ENCODE peak calls at places on chromosomes 2 and 18, in five cellular contexts. One of them, this sample, is unnamed.

GRCh38 chr2:21253311-21254027 is 129.7 kb downstream of the TDRD15 start:
- DNase-seq in heart left ventricle: no peak
- DNase-seq in AG04450: no peak
- DNase-seq in GM23338: no peak
- DNase-seq in effector memory CD4-positive, alpha-beta T cell: no peak
- DNase-seq in this sample: no peak

GRCh38 chr2:74671479-74671878 is 17.4 kb downstream of the SEMA4F start:
- DNase-seq in AG04450: no peak
- DNase-seq in effector memory CD4-positive, alpha-beta T cell: no peak
- DNase-seq in GM23338: no peak
- DNase-seq in heart left ventricle: no peak
- DNase-seq in this sample: no peak

GRCh38 chr18:23386317-23386716 is 66.8 kb upstream of the RIOK3 start:
- DNase-seq in GM23338: no peak
- DNase-seq in AG04450: no peak
- DNase-seq in effector memory CD4-positive, alpha-beta T cell: no peak
- DNase-seq in heart left ventricle: no peak
- DNase-seq in this sample: no peak

GRCh38 chr18:50973367-50974126 is 5.7 kb downstream of the ELAC1 start:
- DNase-seq in effector memory CD4-positive, alpha-beta T cell: no peak
- DNase-seq in heart left ventricle: no peak
- DNase-seq in AG04450: no peak
- DNase-seq in GM23338: no peak
- DNase-seq in this sample: no peak

GRCh38 chr18:59846814-59847490 is 52.8 kb upstream of the PMAIP1 start:
- DNase-seq in effector memory CD4-positive, alpha-beta T cell: no peak
- DNase-seq in AG04450: peak
- DNase-seq in heart left ventricle: no peak
- DNase-seq in GM23338: peak
- DNase-seq in this sample: no peak

GRCh38 chr2:151840216-151840691 is 12.0 kb upstream of the ARL5A start:
- DNase-seq in heart left ventricle: no peak
- DNase-seq in GM23338: no peak
- DNase-seq in effector memory CD4-positive, alpha-beta T cell: no peak
- DNase-seq in AG04450: no peak
- DNase-seq in this sample: no peak

GRCh38 chr2:148675708-148676107 is 31.2 kb downstream of the EPC2 start:
- DNase-seq in AG04450: no peak
- DNase-seq in heart left ventricle: no peak
- DNase-seq in GM23338: no peak
- DNase-seq in effector memory CD4-positive, alpha-beta T cell: no peak
- DNase-seq in this sample: no peak

GRCh38 chr2:9739508-9739907 is 103.8 kb upstream of the TAF1B start:
- DNase-seq in GM23338: no peak
- DNase-seq in effector memory CD4-positive, alpha-beta T cell: no peak
- DNase-seq in AG04450: no peak
- DNase-seq in heart left ventricle: peak
- DNase-seq in this sample: peak

GRCh38 chr2:235132641-235133040 is 180.8 kb downstream of the SH3BP4 start:
- DNase-seq in AG04450: no peak
- DNase-seq in effector memory CD4-positive, alpha-beta T cell: no peak
- DNase-seq in heart left ventricle: no peak
- DNase-seq in GM23338: no peak
- DNase-seq in this sample: no peak

GRCh38 chr2:113131343-113131933 is 4.0 kb downstream of the IL1RN start:
- DNase-seq in GM23338: no peak
- DNase-seq in AG04450: no peak
- DNase-seq in heart left ventricle: no peak
- DNase-seq in effector memory CD4-positive, alpha-beta T cell: no peak
- DNase-seq in this sample: no peak

GRCh38 chr18:79863946-79864725 is 66.4 kb downstream of the KCNG2 start:
- DNase-seq in heart left ventricle: no peak
- DNase-seq in effector memory CD4-positive, alpha-beta T cell: no peak
- DNase-seq in AG04450: no peak
- DNase-seq in GM23338: peak
- DNase-seq in this sample: no peak

GRCh38 chr2:181281206-181281832 is 175.9 kb upstream of the ITGA4 start:
- DNase-seq in GM23338: no peak
- DNase-seq in AG04450: no peak
- DNase-seq in effector memory CD4-positive, alpha-beta T cell: no peak
- DNase-seq in heart left ventricle: no peak
- DNase-seq in this sample: no peak

GRCh38 chr18:7568426-7568825 is 1.3 kb downstream of the PTPRM start:
- DNase-seq in GM23338: peak
- DNase-seq in effector memory CD4-positive, alpha-beta T cell: no peak
- DNase-seq in AG04450: no peak
- DNase-seq in heart left ventricle: peak
- DNase-seq in this sample: no peak

GRCh38 chr18:35571138-35571537 is 10.4 kb upstream of the GALNT1 start:
- DNase-seq in effector memory CD4-positive, alpha-beta T cell: no peak
- DNase-seq in GM23338: no peak
- DNase-seq in AG04450: no peak
- DNase-seq in heart left ventricle: no peak
- DNase-seq in this sample: no peak

GRCh38 chr2:207385076-207385475 is 144.7 kb upstream of the CREB1 start:
- DNase-seq in AG04450: no peak
- DNase-seq in GM23338: peak
- DNase-seq in heart left ventricle: no peak
- DNase-seq in effector memory CD4-positive, alpha-beta T cell: no peak
- DNase-seq in this sample: no peak

GRCh38 chr18:72868666-72869661 is 1.2 kb upstream of the NETO1 start:
- DNase-seq in GM23338: peak
- DNase-seq in AG04450: no peak
- DNase-seq in heart left ventricle: no peak
- DNase-seq in effector memory CD4-positive, alpha-beta T cell: no peak
- DNase-seq in this sample: no peak

GRCh38 chr2:17442334-17442733 is 75.9 kb downstream of the RAD51AP2 start:
- DNase-seq in effector memory CD4-positive, alpha-beta T cell: no peak
- DNase-seq in heart left ventricle: no peak
- DNase-seq in AG04450: no peak
- DNase-seq in GM23338: no peak
- DNase-seq in this sample: no peak

GRCh38 chr2:103785432-103785831 is 1023.6 kb downstream of the TMEM182 start:
- DNase-seq in heart left ventricle: no peak
- DNase-seq in GM23338: peak
- DNase-seq in effector memory CD4-positive, alpha-beta T cell: no peak
- DNase-seq in AG04450: no peak
- DNase-seq in this sample: no peak

GRCh38 chr18:13562494-13563029 is 163.8 kb downstream of the FAM210A start:
- DNase-seq in GM23338: no peak
- DNase-seq in AG04450: no peak
- DNase-seq in effector memory CD4-positive, alpha-beta T cell: no peak
- DNase-seq in heart left ventricle: no peak
- DNase-seq in this sample: no peak

GRCh38 chr2:174829550-174829949 is 65.3 kb upstream of the CHRNA1 start:
- DNase-seq in effector memory CD4-positive, alpha-beta T cell: no peak
- DNase-seq in AG04450: no peak
- DNase-seq in GM23338: no peak
- DNase-seq in heart left ventricle: no peak
- DNase-seq in this sample: no peak

GRCh38 chr2:144597894-144598593 is 78.1 kb upstream of the ZEB2 start:
- DNase-seq in effector memory CD4-positive, alpha-beta T cell: no peak
- DNase-seq in AG04450: no peak
- DNase-seq in GM23338: no peak
- DNase-seq in heart left ventricle: no peak
- DNase-seq in this sample: no peak

GRCh38 chr2:144595686-144596073 is 75.8 kb upstream of the ZEB2 start:
- DNase-seq in effector memory CD4-positive, alpha-beta T cell: no peak
- DNase-seq in GM23338: no peak
- DNase-seq in AG04450: no peak
- DNase-seq in heart left ventricle: no peak
- DNase-seq in this sample: no peak

GRCh38 chr2:144598906-144599305 is 79.0 kb upstream of the ZEB2 start:
- DNase-seq in GM23338: no peak
- DNase-seq in effector memory CD4-positive, alpha-beta T cell: no peak
- DNase-seq in AG04450: no peak
- DNase-seq in heart left ventricle: no peak
- DNase-seq in this sample: no peak

GRCh38 chr2:144595279-144595678 is 75.4 kb upstream of the ZEB2 start:
- DNase-seq in effector memory CD4-positive, alpha-beta T cell: no peak
- DNase-seq in AG04450: no peak
- DNase-seq in GM23338: no peak
- DNase-seq in heart left ventricle: no peak
- DNase-seq in this sample: no peak

GRCh38 chr2:144596074-144596871 is 76.4 kb upstream of the ZEB2 start:
- DNase-seq in AG04450: peak
- DNase-seq in effector memory CD4-positive, alpha-beta T cell: no peak
- DNase-seq in heart left ventricle: no peak
- DNase-seq in GM23338: peak
- DNase-seq in this sample: no peak
- H3K27ac ChIP-seq in AG04450: no peak
- H3K27ac ChIP-seq in effector memory CD4-positive, alpha-beta T cell: no peak
- H3K27ac ChIP-seq in heart left ventricle: no peak
- H3K27ac ChIP-seq in GM23338: no peak
- H3K27ac ChIP-seq in this sample: no peak

DNA sequence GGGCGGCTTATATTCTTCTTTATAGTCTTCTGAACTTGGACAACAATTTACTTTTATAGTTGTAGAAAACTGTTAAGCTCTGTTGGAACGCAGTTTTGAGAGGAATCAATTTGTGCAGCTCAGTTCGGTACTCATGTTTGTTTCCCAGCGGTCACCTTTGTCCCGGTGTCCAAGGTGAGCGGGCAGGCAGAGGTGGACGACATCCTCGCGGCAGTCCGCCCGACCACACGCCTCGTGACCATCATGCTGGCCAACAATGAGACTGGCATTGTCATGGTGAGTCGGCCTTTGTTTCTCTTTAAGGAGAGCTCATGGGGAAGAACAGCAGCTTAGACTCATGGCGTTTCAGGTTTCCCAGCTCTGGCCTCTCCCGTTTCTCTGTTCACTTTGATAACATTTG is 18.6 kb upstream of the ESPNL start:
- DNase-seq in AG04450: no peak
- DNase-seq in heart left ventricle: no peak
- DNase-seq in effector memory CD4-positive, alpha-beta T cell: no peak
- DNase-seq in GM23338: no peak
- DNase-seq in this sample: no peak
- H3K27ac ChIP-seq in AG04450: no peak
- H3K27ac ChIP-seq in heart left ventricle: no peak
- H3K27ac ChIP-seq in effector memory CD4-positive, alpha-beta T cell: no peak
- H3K27ac ChIP-seq in GM23338: no peak
- H3K27ac ChIP-seq in this sample: no peak

GRCh38 chr2:36653967-36654694 is 42.4 kb upstream of the VIT start:
- DNase-seq in heart left ventricle: no peak
- DNase-seq in AG04450: no peak
- DNase-seq in effector memory CD4-positive, alpha-beta T cell: no peak
- DNase-seq in GM23338: no peak
- DNase-seq in this sample: no peak

GRCh38 chr2:36658277-36658748 is 38.2 kb upstream of the VIT start:
- DNase-seq in effector memory CD4-positive, alpha-beta T cell: no peak
- DNase-seq in GM23338: no peak
- DNase-seq in AG04450: no peak
- DNase-seq in heart left ventricle: no peak
- DNase-seq in this sample: no peak

GRCh38 chr2:36653155-36653554 is 43.4 kb upstream of the VIT start:
- DNase-seq in effector memory CD4-positive, alpha-beta T cell: no peak
- DNase-seq in GM23338: no peak
- DNase-seq in AG04450: no peak
- DNase-seq in heart left ventricle: no peak
- DNase-seq in this sample: no peak

GRCh38 chr2:36657703-36658102 is 38.8 kb upstream of the VIT start:
- DNase-seq in effector memory CD4-positive, alpha-beta T cell: no peak
- DNase-seq in AG04450: no peak
- DNase-seq in GM23338: no peak
- DNase-seq in heart left ventricle: no peak
- DNase-seq in this sample: no peak

DNA sequence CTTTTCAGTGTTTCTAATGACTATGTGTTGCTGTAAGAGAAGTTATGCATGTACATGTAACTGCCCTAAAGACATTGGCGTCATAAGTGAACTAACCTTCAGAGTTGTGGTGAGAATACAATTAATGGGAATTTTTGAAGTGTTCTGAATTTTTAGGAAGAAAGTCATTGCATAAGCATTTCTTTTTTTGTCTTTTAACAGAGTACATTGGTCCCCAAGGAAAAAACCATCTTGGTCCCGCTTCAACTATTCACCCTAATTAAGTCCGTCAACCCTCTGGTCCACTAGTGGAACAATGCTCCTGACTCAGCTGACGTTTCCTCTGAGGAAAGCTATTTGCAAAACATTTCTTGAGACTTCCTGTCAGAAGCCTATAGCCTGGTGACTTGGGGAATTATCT is 41.1 kb upstream of the VIT start:
- DNase-seq in effector memory CD4-positive, alpha-beta T cell: no peak
- DNase-seq in GM23338: no peak
- DNase-seq in AG04450: no peak
- DNase-seq in heart left ventricle: peak
- DNase-seq in this sample: no peak
- H3K27ac ChIP-seq in effector memory CD4-positive, alpha-beta T cell: no peak
- H3K27ac ChIP-seq in GM23338: no peak
- H3K27ac ChIP-seq in AG04450: no peak
- H3K27ac ChIP-seq in heart left ventricle: peak
- H3K27ac ChIP-seq in this sample: no peak

GRCh38 chr2:42928161-42928691 is 135.8 kb upstream of the HAAO start:
- DNase-seq in AG04450: no peak
- DNase-seq in heart left ventricle: no peak
- DNase-seq in effector memory CD4-positive, alpha-beta T cell: no peak
- DNase-seq in GM23338: no peak
- DNase-seq in this sample: no peak
- H3K27ac ChIP-seq in AG04450: no peak
- H3K27ac ChIP-seq in heart left ventricle: peak
- H3K27ac ChIP-seq in effector memory CD4-positive, alpha-beta T cell: no peak
- H3K27ac ChIP-seq in GM23338: no peak
- H3K27ac ChIP-seq in this sample: no peak

DNA sequence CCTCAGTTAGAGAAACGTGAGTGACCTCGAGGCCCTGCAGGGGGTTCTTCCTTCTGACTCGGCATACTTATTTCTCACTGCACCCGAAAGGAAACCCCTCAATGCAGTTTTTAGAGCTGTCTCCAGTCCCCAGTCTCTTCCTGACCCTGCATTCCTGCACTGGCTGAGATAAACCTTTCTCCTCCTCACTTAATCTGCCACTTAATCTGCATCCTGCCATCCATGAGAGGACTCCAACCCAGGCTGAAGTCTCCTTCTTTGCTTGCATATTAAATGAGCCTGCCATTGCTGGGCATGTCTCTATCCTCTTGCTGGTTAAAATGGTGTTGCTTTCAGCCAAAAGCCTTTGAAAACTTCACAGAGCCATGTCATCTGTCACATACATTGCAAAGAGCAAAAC is 125.6 kb upstream of the GATA6 start:
- DNase-seq in effector memory CD4-positive, alpha-beta T cell: no peak
- DNase-seq in AG04450: no peak
- DNase-seq in heart left ventricle: no peak
- DNase-seq in GM23338: no peak
- DNase-seq in this sample: no peak
- H3K27ac ChIP-seq in effector memory CD4-positive, alpha-beta T cell: no peak
- H3K27ac ChIP-seq in AG04450: no peak
- H3K27ac ChIP-seq in heart left ventricle: no peak
- H3K27ac ChIP-seq in GM23338: no peak
- H3K27ac ChIP-seq in this sample: no peak

This sample was measured in CD8-positive, alpha-beta T cell.